ENCODE peak calls at places on chromosomes 6 and 20, in four cellular contexts. T is HepG2, V is H1, X is GM12878. M is an unnamed sample.

GRCh38 chr6:140364916-140365315 is 990.5 kb upstream of the CITED2 start:
- DNase-seq in T (no peak), V (no peak), X (no peak), M (no peak)

GRCh38 chr6:37511910-37512399 is 12.3 kb upstream of the CCDC167 start:
- DNase-seq in T (no peak), V (no peak), X (no peak), M (no peak)

GRCh38 chr6:31525932-31526591 is 2.7 kb upstream of the MCCD1 start:
- DNase-seq in T (no peak), V (no peak), X (no peak), M (no peak)

GRCh38 chr20:46027245-46027853 is 1.7 kb upstream of the SLC12A5 start:
- DNase-seq in T (peak), V (peak), X (no peak), M (no peak)

GRCh38 chr6:160861824-160862223 is 129.7 kb upstream of the MAP3K4 start:
- DNase-seq in T (no peak), V (no peak), X (no peak), M (no peak)

GRCh38 chr6:134669531-134669930 is 280.4 kb downstream of the ALDH8A1 start:
- DNase-seq in T (no peak), V (no peak), X (no peak), M (no peak)

GRCh38 chr6:113879186-113880096 is 22.3 kb downstream of the MARCKS start:
- DNase-seq in T (peak), V (no peak), X (peak), M (no peak)

GRCh38 chr6:74834967-74835366 is 370.9 kb downstream of the COL12A1 start:
- DNase-seq in T (no peak), V (no peak), X (no peak), M (no peak)

GRCh38 chr6:39530201-39530759 is 194.9 kb downstream of the KIF6 start:
- DNase-seq in T (no peak), V (no peak), X (peak), M (peak)

GRCh38 chr6:142846883-142847287 is 98.1 kb downstream of the HIVEP2 start:
- DNase-seq in T (peak), V (no peak), X (no peak), M (no peak)

GRCh38 chr20:49149281-49150045 is 38.7 kb downstream of the STAU1 start:
- DNase-seq in T (no peak), V (no peak), X (no peak), M (no peak)

GRCh38 chr6:135506270-135506997 is 8.9 kb upstream of the AHI1 start:
- DNase-seq in T (peak), V (no peak), X (no peak), M (no peak)

GRCh38 chr20:43404880-43405279 is 52.8 kb upstream of the SRSF6 start:
- DNase-seq in T (peak), V (peak), X (no peak), M (peak)

GRCh38 chr6:1662532-1662931 is 52.8 kb downstream of the FOXC1 start:
- DNase-seq in T (no peak), V (no peak), X (no peak), M (no peak)

GRCh38 chr6:140344149-140344913 is 969.9 kb upstream of the CITED2 start:
- DNase-seq in T (peak), V (no peak), X (no peak), M (no peak)

GRCh38 chr20:48350291-48350988 is 477.4 kb downstream of the PREX1 start:
- DNase-seq in T (peak), V (peak), X (no peak), M (peak)

GRCh38 chr6:108163644-108164536 is 1.9 kb upstream of the NR2E1 start:
- DNase-seq in T (no peak), V (no peak), X (no peak), M (no peak)

GRCh38 chr6:108160009-108160408 is 5.8 kb upstream of the NR2E1 start:
- DNase-seq in T (no peak), V (no peak), X (no peak), M (no peak)

GRCh38 chr6:108164537-108164814 is 1.3 kb upstream of the NR2E1 start:
- DNase-seq in T (no peak), V (no peak), X (no peak), M (no peak)

GRCh38 chr6:108163267-108163643 is 2.6 kb upstream of the NR2E1 start:
- DNase-seq in T (no peak), V (no peak), X (no peak), M (no peak)

GRCh38 chr6:108161724-108162282 is 4.0 kb upstream of the NR2E1 start:
- DNase-seq in T (no peak), V (no peak), X (no peak), M (no peak)
- TF ChIP-seq SUZ12 in T (no peak), V (peak), X (no peak), M (no peak)

DNA sequence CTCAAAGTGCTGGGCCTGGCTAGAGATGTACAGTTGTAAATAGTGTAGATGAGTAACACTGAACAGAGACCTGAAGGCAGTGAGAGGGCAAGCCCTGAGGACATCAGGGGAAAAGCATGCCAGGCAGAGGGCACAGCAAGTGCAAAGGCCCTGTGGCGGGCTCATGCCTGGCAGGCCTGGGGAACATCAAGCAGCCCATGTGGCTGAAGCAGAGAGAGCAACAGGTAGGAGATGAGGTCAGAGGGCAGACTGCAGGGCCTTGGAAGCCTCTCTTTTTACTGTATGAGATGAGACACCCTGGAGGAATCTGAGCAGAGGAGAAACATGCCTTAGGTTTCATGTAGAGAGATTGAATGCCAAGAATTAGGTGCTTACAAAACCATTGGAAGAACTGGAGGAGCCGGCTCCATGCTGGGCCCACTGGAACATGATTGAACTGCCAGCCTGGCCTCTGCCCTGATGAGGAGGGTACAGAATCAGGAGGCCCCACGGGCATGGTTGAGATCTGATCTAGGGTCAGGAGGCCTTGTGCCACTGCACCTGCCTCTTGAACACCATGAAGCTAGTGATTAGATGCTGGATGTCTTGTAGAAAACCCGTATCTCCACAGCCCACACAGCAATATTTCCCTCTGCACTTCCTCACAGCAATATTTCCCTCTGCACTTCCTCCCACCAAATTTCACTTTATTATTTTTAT is 5.9 kb upstream of the HMGA1 start:
- DNase-seq in T (no peak), V (no peak), X (no peak), M (no peak)
- TF ChIP-seq YY1 in T (no peak), V (no peak), X (no peak), M (no peak)

GRCh38 chr6:103000686-103001085 is 1607.2 kb downstream of the GRIK2 start:
- DNase-seq in T (no peak), V (no peak), X (no peak), M (no peak)
- H3K4me3 ChIP-seq in T (no peak), V (no peak), X (no peak), M (no peak)

DNA sequence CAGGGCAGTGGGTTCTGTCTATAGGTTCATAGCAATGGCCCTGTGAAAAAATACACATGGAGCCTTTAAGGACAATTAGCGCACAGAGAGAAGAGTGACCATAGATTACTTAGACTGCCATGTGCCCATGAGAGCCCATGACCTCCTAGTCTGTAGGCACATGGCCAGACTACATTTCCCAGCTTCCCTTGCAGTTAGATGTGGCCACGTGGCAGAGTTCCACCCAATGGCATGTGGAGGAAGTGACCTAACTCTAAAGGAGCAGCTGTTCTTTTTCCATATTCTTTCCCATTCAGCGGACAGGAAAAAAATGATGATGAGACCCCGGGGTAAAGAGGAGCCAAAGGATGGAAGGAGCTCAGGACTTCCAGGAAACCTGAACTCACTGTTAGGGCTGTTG is 116.7 kb downstream of the CBLN4 start:
- DNase-seq in T (no peak), V (no peak), X (no peak), M (peak)
- TF ChIP-seq SUZ12 in T (no peak), V (no peak), X (no peak), M (no peak)

GRCh38 chr6:118168421-118168820 is 261.4 kb downstream of the SLC35F1 start:
- DNase-seq in T (no peak), V (no peak), X (no peak), M (no peak)

GRCh38 chr6:118177720-118178119 is 270.7 kb downstream of the SLC35F1 start:
- DNase-seq in T (no peak), V (no peak), X (no peak), M (no peak)

GRCh38 chr6:118174071-118174470 is 267.0 kb downstream of the SLC35F1 start:
- DNase-seq in T (no peak), V (no peak), X (no peak), M (no peak)

GRCh38 chr6:118171852-118172251 is 264.8 kb downstream of the SLC35F1 start:
- DNase-seq in T (no peak), V (no peak), X (no peak), M (no peak)
- TF ChIP-seq YY1 in T (no peak), V (no peak), X (no peak), M (no peak)

DNA sequence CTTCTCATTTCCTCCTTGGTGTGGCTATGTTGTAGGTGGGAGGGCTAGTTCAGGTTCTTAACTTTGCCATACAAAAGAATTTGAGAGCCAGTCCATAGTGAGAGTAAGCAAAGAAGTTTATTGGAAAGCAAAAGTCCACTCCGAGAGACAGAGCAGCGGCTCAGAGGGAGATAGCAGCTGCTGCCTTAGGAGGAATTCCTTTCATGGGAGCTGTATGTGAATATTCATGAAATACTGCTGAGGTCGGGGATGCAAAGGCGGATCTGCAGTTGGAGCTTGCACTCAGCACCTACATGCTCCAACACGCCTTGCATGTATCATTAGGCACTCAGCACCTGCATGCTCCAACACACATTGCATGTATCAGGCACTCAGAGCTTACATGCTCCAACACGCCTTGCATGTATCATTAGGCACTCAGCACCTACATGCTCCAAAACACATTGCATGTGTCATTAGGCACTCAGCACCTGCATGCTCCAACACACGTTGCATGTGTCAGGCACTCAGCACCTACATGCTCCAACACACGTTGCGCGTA is 54.9 kb downstream of the CDH4 start:
- DNase-seq in T (no peak), V (no peak), X (no peak), M (no peak)
- H3K4me3 ChIP-seq in T (no peak), V (no peak), X (no peak), M (no peak)

GRCh38 chr6:87420360-87420759 is 12.6 kb downstream of the CFAP206 start:
- DNase-seq in T (no peak), V (no peak), X (no peak), M (no peak)
- TF ChIP-seq SUZ12 in T (no peak), V (no peak), X (no peak), M (no peak)

GRCh38 chr6:96502915-96503314 is 18.7 kb upstream of the UFL1 start:
- DNase-seq in T (no peak), V (no peak), X (no peak), M (no peak)

GRCh38 chr6:96505363-96505762 is 16.2 kb upstream of the UFL1 start:
- DNase-seq in T (no peak), V (no peak), X (no peak), M (no peak)

DNA sequence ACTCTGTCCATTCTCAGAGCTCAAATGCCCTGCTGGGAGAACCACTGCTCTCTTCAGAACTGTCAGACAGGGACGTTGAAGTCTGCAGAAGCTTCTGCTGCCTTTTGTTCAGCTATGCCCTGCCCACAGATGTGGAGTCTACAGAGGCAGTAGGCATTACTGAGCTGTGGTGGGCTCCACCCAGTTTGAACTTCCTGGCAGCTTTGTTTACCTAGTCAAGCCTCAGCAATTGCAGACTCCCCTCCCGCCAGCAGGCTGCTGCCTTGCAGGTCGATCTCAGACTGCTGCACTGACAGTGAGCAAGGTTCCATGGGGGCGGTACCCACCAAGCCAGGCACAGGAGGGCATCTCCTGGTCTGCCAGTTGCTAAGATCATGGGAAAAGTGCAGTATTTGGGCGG is 21.8 kb upstream of the UFL1 start:
- DNase-seq in T (no peak), V (no peak), X (no peak), M (no peak)
- TF ChIP-seq YY1 in T (no peak), V (no peak), X (no peak), M (no peak)

GRCh38 chr20:51529027-51529749 is 13.3 kb downstream of the NFATC2 start:
- DNase-seq in T (no peak), V (no peak), X (no peak), M (no peak)

GRCh38 chr20:51531141-51531710 is 11.3 kb downstream of the NFATC2 start:
- DNase-seq in T (no peak), V (no peak), X (no peak), M (no peak)

GRCh38 chr20:51528263-51529026 is 14.1 kb downstream of the NFATC2 start:
- DNase-seq in T (no peak), V (no peak), X (no peak), M (no peak)

GRCh38 chr20:51531712-51532456 is 10.6 kb downstream of the NFATC2 start:
- DNase-seq in T (no peak), V (no peak), X (no peak), M (no peak)

GRCh38 chr20:51529758-51530157 is 12.8 kb downstream of the NFATC2 start:
- DNase-seq in T (no peak), V (no peak), X (no peak), M (no peak)
- H3K4me3 ChIP-seq in T (no peak), V (no peak), X (peak), M (no peak)